ENCODE peak calls at places on chromosomes 3 and 15, in four cellular contexts. I is foreskin fibroblast, D is tibial artery, Q is psoas muscle. N is an unnamed sample.

GRCh38 chr15:29403778-29404177 is 134.2 kb upstream of the NSMCE3 start:
- DNase-seq in D (no peak), Q (no peak), I (no peak), N (no peak)

GRCh38 chr3:113148814-113149213 is 62.5 kb upstream of the BOC start:
- DNase-seq in D (no peak), Q (no peak), I (no peak), N (no peak)

GRCh38 chr3:146781606-146782005 is 176.5 kb upstream of the PLSCR5 start:
- DNase-seq in I (peak; percentile 15), Q (no peak), D (no peak), N (no peak)

GRCh38 chr15:29452881-29453731 is 183.5 kb upstream of the NSMCE3 start:
- DNase-seq in Q (no peak), D (no peak), I (no peak), N (no peak)

GRCh38 chr3:153438275-153438674 is 276.2 kb downstream of the RAP2B start:
- DNase-seq in D (no peak), I (no peak), Q (no peak), N (no peak)

GRCh38 chr3:128998532-128998931 is 2.6 kb upstream of the EFCC1 start:
- DNase-seq in Q (no peak), D (no peak), I (no peak), N (no peak)

GRCh38 chr3:136042608-136043221 is 77.2 kb downstream of the PPP2R3A start:
- DNase-seq in I (peak; percentile 31), D (no peak), Q (no peak), N (peak; percentile 13)

GRCh38 chr3:159824341-159824740 is 164.3 kb upstream of the IL12A start:
- DNase-seq in I (peak; percentile 87), D (no peak), Q (peak; percentile 60), N (no peak)

GRCh38 chr3:65425880-65426279 is 612.8 kb downstream of the MAGI1 start:
- DNase-seq in D (no peak), I (no peak), Q (no peak), N (no peak)

GRCh38 chr15:55402707-55403106 is 5.5 kb downstream of the CCPG1 start:
- DNase-seq in I (no peak), D (no peak), Q (no peak), N (no peak)

GRCh38 chr3:106806964-106807363 is 570.3 kb upstream of the CCDC54 start:
- DNase-seq in Q (no peak), D (no peak), I (no peak), N (no peak)

GRCh38 chr15:59879506-59879905 is 124.6 kb upstream of the FOXB1 start:
- DNase-seq in I (peak; percentile 64), D (no peak), Q (no peak), N (peak; percentile 3)

GRCh38 chr3:47323431-47324277 is 40.9 kb downstream of the KLHL18 start:
- DNase-seq in D (no peak), I (no peak), Q (no peak), N (no peak)

GRCh38 chr15:31455499-31455898 is 128.9 kb downstream of the KLF13 start:
- DNase-seq in I (no peak), D (no peak), Q (no peak), N (no peak)

GRCh38 chr15:82165948-82166376 is 96.6 kb downstream of the EFL1 start:
- DNase-seq in Q (no peak), D (no peak), I (peak; percentile 40), N (no peak)

GRCh38 chr3:127074900-127075360 is 92.0 kb downstream of the PLXNA1 start:
- DNase-seq in I (peak; percentile 66), D (peak; percentile 82), Q (peak; percentile 74), N (peak; percentile 52)

GRCh38 chr15:65940618-65940909 is 71.3 kb downstream of the RAB11A start:
- DNase-seq in I (no peak), D (no peak), Q (no peak), N (no peak)

DNA sequence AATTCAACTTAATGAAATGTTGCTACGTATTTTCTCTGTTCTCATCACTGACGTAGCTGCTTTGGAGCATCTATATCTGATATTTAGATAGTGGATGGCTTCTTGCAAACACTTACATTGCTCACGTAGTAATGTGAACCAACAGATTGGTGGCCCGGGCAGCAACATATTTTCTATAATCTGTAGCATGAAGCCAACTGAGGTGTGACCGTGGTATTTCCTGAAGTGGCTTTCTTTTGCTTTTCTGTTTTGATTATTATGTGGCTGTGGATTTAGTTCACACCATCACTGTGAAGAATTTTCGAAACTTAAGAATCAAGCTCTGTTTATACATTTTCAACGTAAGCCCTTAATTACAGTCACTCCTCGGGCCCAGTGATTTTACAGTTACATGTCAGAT is 288.5 kb downstream of the LPP start:
- DNase-seq in D (no peak), Q (no peak), I (no peak), N (no peak)
- H3K4me3 ChIP-seq in D (no peak overlapping the region), Q (no peak overlapping the region), I (no peak overlapping the region), N (no peak overlapping the region)

GRCh38 chr3:109081746-109082510 is 36.0 kb downstream of the MORC1 start:
- DNase-seq in I (no peak), D (no peak), Q (no peak), N (peak; percentile 57)
- TF ChIP-seq CTCF in I (peak; percentile 74), D (peak; percentile 10), Q (peak; percentile 64), N (peak; percentile 94)

GRCh38 chr3:174439621-174440349 is 419.3 kb upstream of the NAALADL2 start:
- DNase-seq in I (peak; percentile 96), Q (no peak), D (no peak), N (peak; percentile 58)

GRCh38 chr3:174440741-174441587 is 418.2 kb upstream of the NAALADL2 start:
- DNase-seq in D (peak; percentile 93), I (peak; percentile 92), Q (peak; percentile 94), N (peak; percentile 33)

GRCh38 chr3:174440350-174440716 is 418.8 kb upstream of the NAALADL2 start:
- DNase-seq in Q (no peak), D (no peak), I (peak; percentile 46), N (peak; percentile 36)

GRCh38 chr3:174441588-174442316 is 417.4 kb upstream of the NAALADL2 start:
- DNase-seq in I (no peak), D (no peak), Q (no peak), N (peak; percentile 15)

GRCh38 chr3:174442317-174442682 is 416.8 kb upstream of the NAALADL2 start:
- DNase-seq in I (no peak), D (no peak), Q (no peak), N (no peak)
- H3K4me3 ChIP-seq in I (peak overlapping the region; percentile 81), D (peak overlapping the region; percentile 69), Q (peak overlapping the region; percentile 87), N (peak overlapping the region; percentile 68)

GRCh38 chr15:71730277-71731144 is 79.8 kb upstream of the NR2E3 start:
- DNase-seq in Q (no peak), D (no peak), I (peak; percentile 56), N (no peak)
- TF ChIP-seq CTCF in Q (peak; percentile 79), D (peak; percentile 75), I (peak; percentile 71), N (peak; percentile 80)

GRCh38 chr3:114453296-114453888 is 159.6 kb downstream of the TIGIT start:
- DNase-seq in D (no peak), Q (no peak), I (no peak), N (no peak)
- H3K4me3 ChIP-seq in D (peak overlapping the region; percentile 54), Q (peak overlapping the region; percentile 56), I (peak overlapping the region; percentile 11), N (no peak overlapping the region)

DNA sequence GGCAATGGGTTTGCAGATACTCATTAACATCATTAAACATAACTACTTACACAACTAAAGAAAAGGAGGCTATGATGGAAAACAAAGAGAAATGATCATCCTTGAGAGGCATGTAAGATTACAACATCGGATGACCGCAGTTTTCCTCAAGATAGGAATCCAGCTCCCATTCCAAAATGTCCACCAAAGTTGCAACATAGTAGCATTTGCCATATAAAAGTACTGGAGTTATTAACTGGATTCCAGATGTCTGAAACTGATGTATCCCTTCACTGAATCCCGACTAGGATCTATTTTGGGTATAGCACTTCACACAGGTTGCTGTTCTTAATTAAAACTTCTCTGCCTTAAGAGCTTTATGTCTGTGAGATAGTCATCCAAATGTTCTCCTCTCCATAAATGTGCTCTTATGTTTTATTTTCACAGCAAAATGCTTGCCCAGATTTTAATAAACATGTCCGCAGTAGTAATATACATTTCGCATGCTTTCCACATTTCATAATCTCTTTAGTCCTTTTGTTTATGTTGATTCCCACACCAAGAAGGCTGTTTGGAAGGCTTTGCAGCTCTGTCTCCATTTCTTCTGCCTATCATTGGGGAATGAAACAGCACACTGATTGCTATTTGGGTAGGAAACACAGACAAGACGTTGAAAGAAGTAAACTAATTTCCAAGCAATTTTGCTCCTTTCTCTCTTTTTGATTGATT is 716.5 kb upstream of the CFAP20DC start:
- DNase-seq in Q (no peak), D (no peak), I (peak; percentile 69), N (no peak)
- TF ChIP-seq CTCF in Q (no peak), D (no peak), I (no peak), N (no peak)

N was measured in epithelial cell of proximal tubule.